ENCODE peak calls at places on chromosomes 13 and 19, in nine cellular contexts. F is left cardiac atrium; T is progenitor cell of endocrine pancreas; R is T-helper 2 cell treated with Interferon-gamma antibody and Interleukin-4, amounts not matched to agents 5 μg/mL and 100 μg/mL, for 36 hours; E is hippocampal formation; W is activated CD4-positive, alpha-beta T cell treated with anti-CD3 and anti-CD28 coated beads for 24 hours; A is ovary; V is fibroblast of the conjunctiva; U is T-helper 9 cell. O is an unnamed sample.

GRCh38 chr13:98222081-98222554 is 45.0 kb upstream of the RNF113B start:
- DNase-seq in F (no peak), T (no peak), R (no peak), E (no peak), W (no peak), A (no peak), V (no peak), U (no peak), O (no peak)

GRCh38 chr13:73325351-73326214 is 266.8 kb downstream of the KLF5 start:
- DNase-seq in F (no peak), T (no peak), R (no peak), E (no peak), W (no peak), A (no peak), V (no peak), U (no peak), O (no peak)

GRCh38 chr13:25149670-25150069 is 22.4 kb downstream of the AMER2 start:
- DNase-seq in F (no peak), T (no peak), R (no peak), E (peak), W (no peak), A (no peak), V (no peak), U (no peak), O (no peak)

GRCh38 chr13:110438211-110438610 is 123.3 kb downstream of the RAB20 start:
- DNase-seq in F (no peak), T (no peak), R (no peak), E (no peak), W (no peak), A (no peak), V (no peak), U (no peak), O (no peak)

GRCh38 chr13:99991013-99991805 is 9.6 kb downstream of the ZIC2 start:
- DNase-seq in F (no peak), T (no peak), R (no peak), E (no peak), W (no peak), A (no peak), V (no peak), U (no peak), O (no peak)

GRCh38 chr19:2603320-2603719 is 99.2 kb downstream of the GNG7 start:
- DNase-seq in F (peak), T (no peak), R (no peak), E (no peak), W (no peak), A (peak), V (peak), U (no peak), O (no peak)

GRCh38 chr19:45508681-45508930 is 1.3 kb downstream of the VASP start:
- DNase-seq in F (no peak), T (no peak), R (no peak), E (no peak), W (no peak), A (no peak), V (no peak), U (no peak), O (no peak)

GRCh38 chr19:47726467-47726866 is 13.2 kb downstream of the EHD2 start:
- DNase-seq in F (no peak), T (no peak), R (no peak), E (no peak), W (no peak), A (no peak), V (peak), U (no peak), O (no peak)

GRCh38 chr19:50381881-50382729 is 2.0 kb upstream of the POLD1 start:
- DNase-seq in F (no peak), T (no peak), R (no peak), E (no peak), W (no peak), A (peak), V (no peak), U (no peak), O (no peak)

GRCh38 chr19:45767881-45768643 is 990 bp downstream of the SIX5 start:
- DNase-seq in F (peak), T (peak), R (peak), E (peak), W (no peak), A (peak), V (no peak), U (no peak), O (peak)

GRCh38 chr13:112838038-112838965 is 130.7 kb upstream of the MCF2L start:
- DNase-seq in F (no peak), T (no peak), R (no peak), E (no peak), W (no peak), A (no peak), V (no peak), U (no peak), O (no peak)

GRCh38 chr13:112444416-112445399 is 68.6 kb downstream of the SPACA7 start:
- DNase-seq in F (no peak), T (no peak), R (no peak), E (no peak), W (no peak), A (no peak), V (no peak), U (no peak), O (no peak)

GRCh38 chr19:38070573-38070972 is 153.4 kb downstream of the DPF1 start:
- DNase-seq in F (no peak), T (no peak), R (no peak), E (no peak), W (no peak), A (no peak), V (no peak), U (no peak), O (no peak)

GRCh38 chr13:38421590-38422560 is 72.2 kb downstream of the UFM1 start:
- DNase-seq in F (no peak), T (no peak), R (no peak), E (no peak), W (no peak), A (no peak), V (no peak), U (no peak), O (no peak)